ENCODE peak calls at places on chromosome 19, in nine cellular contexts. L is spleen, J is Panc1, H is GM12891, F is breast epithelium, P is prostate gland, M is GM12892, W is stomach, Y is transverse colon. N is an unnamed sample.

GRCh38 chr19:50290775-50291174 is 38.4 kb downstream of the KCNC3 start:
- DNase-seq in L (no peak), J (no peak), H (no peak), F (no peak), P (no peak), M (no peak), W (no peak), Y (no peak), N (no peak)

GRCh38 chr19:19420570-19421301 is 15.3 kb downstream of the GATAD2A start:
- DNase-seq in L (no peak), J (no peak), H (no peak), F (no peak), P (peak), M (no peak), W (no peak), Y (no peak), N (no peak)

GRCh38 chr19:10921199-10921879 is 7.1 kb downstream of the YIPF2 start:
- DNase-seq in L (no peak), J (no peak), H (no peak), F (no peak), P (no peak), M (no peak), W (no peak), Y (no peak), N (peak)

GRCh38 chr19:17755977-17756670 is 4.8 kb downstream of the FCHO1 start:
- DNase-seq in L (peak), J (no peak), H (peak), F (no peak), P (no peak), M (peak), W (peak), Y (peak), N (no peak)

GRCh38 chr19:56217039-56217949 is 15.2 kb downstream of the ZSCAN5C start:
- DNase-seq in L (no peak), J (no peak), H (no peak), F (no peak), P (peak), M (peak), W (no peak), Y (no peak), N (no peak)

GRCh38 chr19:49890349-49891311 is 6.1 kb downstream of the IL4I1 start:
- DNase-seq in L (peak), J (no peak), H (peak), F (no peak), P (no peak), M (peak), W (peak), Y (peak), N (peak)

GRCh38 chr19:42132030-42132628 is at the start of gene POU2F2:
- DNase-seq in L (peak), J (no peak), H (peak), F (peak), P (no peak), M (peak), W (peak), Y (peak), N (peak)

GRCh38 chr19:2648528-2648937 is 54.0 kb downstream of the GNG7 start:
- DNase-seq in L (peak), J (peak), H (peak), F (peak), P (peak), M (peak), W (peak), Y (peak), N (peak)

GRCh38 chr19:34096020-34096915 is 76.0 kb upstream of the LSM14A start:
- DNase-seq in L (no peak), J (peak), H (no peak), F (no peak), P (peak), M (no peak), W (no peak), Y (no peak), N (no peak)

GRCh38 chr19:35377656-35378055 is 6.8 kb downstream of the GPR42 start:
- DNase-seq in L (no peak), J (no peak), H (no peak), F (no peak), P (no peak), M (no peak), W (no peak), Y (no peak), N (no peak)

GRCh38 chr19:5338661-5339469 is 1.7 kb downstream of the PTPRS start:
- DNase-seq in L (no peak), J (no peak), H (no peak), F (no peak), P (no peak), M (no peak), W (no peak), Y (no peak), N (no peak)

GRCh38 chr19:41753159-41753558 is 2.2 kb upstream of the CEACAM6 start:
- DNase-seq in L (peak), J (no peak), H (peak), F (peak), P (peak), M (peak), W (peak), Y (peak), N (peak)

GRCh38 chr19:32878988-32879387 is 9.4 kb upstream of the SLC7A9 start:
- DNase-seq in L (peak), J (no peak), H (no peak), F (peak), P (no peak), M (no peak), W (peak), Y (no peak), N (peak)

GRCh38 chr19:5154129-5154798 is 185.4 kb downstream of the KDM4B start:
- DNase-seq in L (peak), J (no peak), H (peak), F (no peak), P (no peak), M (peak), W (peak), Y (peak), N (peak)

GRCh38 chr19:41821003-41821735 is 23.3 kb downstream of the LYPD4 start:
- DNase-seq in L (peak), J (peak), H (peak), F (no peak), P (peak), M (peak), W (peak), Y (peak), N (no peak)

GRCh38 chr19:9413240-9413954 is 22.0 kb downstream of the ZNF266 start:
- DNase-seq in L (no peak), J (no peak), H (no peak), F (no peak), P (no peak), M (no peak), W (no peak), Y (no peak), N (no peak)

DNA sequence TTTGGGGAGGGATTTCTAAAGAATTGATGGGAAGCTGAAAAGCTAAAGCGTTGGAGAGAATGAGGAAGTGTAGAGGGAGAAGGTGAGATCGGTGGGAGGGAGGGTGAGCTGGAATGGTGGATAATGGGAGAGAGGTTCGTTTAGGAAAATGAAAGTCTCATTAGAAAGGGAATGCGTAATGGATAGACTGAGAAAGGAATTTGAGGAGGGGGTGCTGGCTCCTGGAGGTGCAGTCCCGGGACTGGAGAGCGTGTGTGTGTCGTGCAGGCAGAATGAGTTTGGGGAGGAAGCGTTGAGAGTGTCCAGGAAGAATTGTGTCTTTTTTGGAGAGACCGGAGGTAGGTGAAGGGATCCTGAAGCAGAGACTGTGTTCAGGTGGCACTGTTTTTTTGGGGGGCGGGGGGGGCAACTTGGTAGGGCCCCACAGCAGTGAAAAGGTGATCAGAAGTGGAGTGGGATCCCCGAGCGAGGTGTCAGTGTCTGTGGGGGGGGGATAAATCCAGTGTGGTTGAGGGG is 1.4 kb downstream of the ACTN4 start:
- DNase-seq in L (no peak), J (no peak), H (no peak), F (no peak), P (no peak), M (no peak), W (no peak), Y (no peak), N (no peak)
- TF ChIP-seq POLR2AphosphoS5 in L (no peak), J (no peak), H (no peak), F (no peak), P (peak), M (no peak), W (peak), Y (no peak), N (peak)

DNA sequence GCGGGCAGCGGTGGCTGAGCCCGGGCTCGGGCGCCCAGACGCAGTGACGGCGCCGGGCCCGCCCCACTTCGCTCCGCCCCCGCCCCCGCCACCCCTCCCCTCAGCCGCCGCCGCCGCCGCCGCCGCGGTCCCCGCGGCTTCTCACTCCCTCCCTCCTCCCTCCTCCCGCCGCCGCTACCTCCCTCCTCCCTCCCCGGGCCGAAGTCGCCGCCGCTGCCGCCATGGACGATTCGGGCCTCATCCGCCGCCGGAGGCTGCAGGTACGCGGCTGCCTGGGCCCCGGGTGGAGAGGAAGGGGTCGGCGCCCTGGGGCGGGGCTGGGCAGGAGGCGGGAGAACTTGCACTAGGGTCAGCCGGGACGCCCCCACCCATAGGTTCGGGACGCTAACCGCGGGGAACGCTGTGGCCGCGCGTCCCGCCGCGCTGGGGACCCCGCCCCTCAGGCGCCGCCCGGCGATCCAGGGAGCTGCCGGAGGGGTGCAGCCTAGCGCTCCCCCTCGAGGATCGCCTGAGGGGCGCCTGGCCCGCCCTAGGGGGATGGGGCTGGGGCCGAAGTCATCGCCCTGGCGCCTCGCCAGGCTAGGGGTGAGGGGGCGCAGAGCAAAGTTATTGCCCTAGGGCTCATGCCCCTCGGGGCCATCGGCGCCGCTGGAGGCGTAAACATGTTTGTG is 497 bp downstream of the RTBDN start:
- DNase-seq in L (no peak), J (no peak), H (no peak), F (no peak), P (no peak), M (no peak), W (peak), Y (peak), N (peak)
- TF ChIP-seq POLR2AphosphoS5 in L (no peak), J (no peak), H (no peak), F (no peak), P (no peak), M (no peak), W (no peak), Y (no peak), N (no peak)

GRCh38 chr19:16084067-16084685 is 7.9 kb downstream of the TPM4 start:
- DNase-seq in L (no peak), J (no peak), H (no peak), F (no peak), P (no peak), M (no peak), W (no peak), Y (no peak), N (no peak)
- TF ChIP-seq POLR2AphosphoS5 in L (no peak), J (no peak), H (peak), F (peak), P (no peak), M (peak), W (no peak), Y (no peak), N (no peak)

GRCh38 chr19:40542197-40542859 is 34.3 kb upstream of the SHKBP1 start:
- DNase-seq in L (no peak), J (no peak), H (no peak), F (no peak), P (no peak), M (no peak), W (peak), Y (peak), N (peak)
- TF ChIP-seq POLR2AphosphoS5 in L (no peak), J (no peak), H (no peak), F (no peak), P (no peak), M (no peak), W (no peak), Y (peak), N (no peak)

GRCh38 chr19:13880059-13880672 is 3.2 kb downstream of the NANOS3 start:
- DNase-seq in L (peak), J (peak), H (peak), F (peak), P (peak), M (peak), W (peak), Y (peak), N (peak)
- TF ChIP-seq POLR2AphosphoS5 in L (peak), J (peak), H (no peak), F (peak), P (peak), M (no peak), W (peak), Y (peak), N (peak)

N was measured in upper lobe of left lung.